ENCODE peak calls at places on chromosomes 4 and X, in eight cellular contexts. O is H7; Q is HT-29; C is pancreas; A is AG08395; B is T-helper 2 cell; H is activated CD8-positive, alpha-beta T cell treated with anti-CD3 and anti-CD28 coated beads for 36 hours; W is germinal center. V is an unnamed sample.

GRCh38 chrX:150887906-150888465 is 10.5 kb downstream of the CD99L2 start:
- DNase-seq in O (no peak), Q (no peak), C (no peak), A (no peak), B (no peak), H (no peak), W (no peak), V (no peak)

GRCh38 chr4:57013529-57014120 is 34.9 kb downstream of the POLR2B start:
- DNase-seq in O (no peak), Q (no peak), C (no peak), A (no peak), B (no peak), H (no peak), W (no peak), V (no peak)

GRCh38 chr4:128565565-128566186 is 243.8 kb upstream of the JADE1 start:
- DNase-seq in O (peak), Q (peak), C (peak), A (peak), B (no peak), H (peak), W (no peak), V (peak)

GRCh38 chr4:173527103-173527876 is 2.7 kb downstream of the HAND2 start:
- DNase-seq in O (peak), Q (no peak), C (no peak), A (peak), B (no peak), H (no peak), W (no peak), V (no peak)

GRCh38 chr4:40152642-40153041 is 44.2 kb upstream of the RHOH start:
- DNase-seq in O (no peak), Q (no peak), C (no peak), A (no peak), B (no peak), H (peak), W (no peak), V (no peak)

GRCh38 chr4:41167191-41167590 is 47.2 kb downstream of the APBB2 start:
- DNase-seq in O (no peak), Q (no peak), C (no peak), A (no peak), B (no peak), H (no peak), W (no peak), V (no peak)

GRCh38 chr4:83389037-83389755 is 54.5 kb upstream of the HPSE start:
- DNase-seq in O (no peak), Q (no peak), C (peak), A (no peak), B (no peak), H (no peak), W (no peak), V (no peak)

GRCh38 chr4:119731146-119731742 is 102.6 kb upstream of the PDE5A start:
- DNase-seq in O (no peak), Q (no peak), C (no peak), A (no peak), B (no peak), H (no peak), W (no peak), V (no peak)

GRCh38 chr4:105551968-105552746 is at the start of gene ARHGEF38:
- DNase-seq in O (no peak), Q (peak), C (peak), A (no peak), B (no peak), H (no peak), W (no peak), V (no peak)

GRCh38 chrX:9249452-9249851 is 215.4 kb upstream of the TBL1X start:
- DNase-seq in O (no peak), Q (no peak), C (no peak), A (no peak), B (no peak), H (no peak), W (no peak), V (no peak)

GRCh38 chr4:109472343-109472761 is 38.7 kb downstream of the SEC24B start:
- DNase-seq in O (no peak), Q (peak), C (no peak), A (peak), B (no peak), H (no peak), W (no peak), V (no peak)

GRCh38 chr4:53551963-53552362 is 39.3 kb downstream of the LNX1 start:
- DNase-seq in O (no peak), Q (no peak), C (no peak), A (peak), B (no peak), H (no peak), W (no peak), V (no peak)

GRCh38 chr4:111650553-111651183 is 494.6 kb upstream of the FAM241A start:
- DNase-seq in O (peak), Q (no peak), C (no peak), A (no peak), B (no peak), H (no peak), W (no peak), V (no peak)

GRCh38 chrX:17030092-17030491 is 83.6 kb downstream of the REPS2 start:
- DNase-seq in O (no peak), Q (no peak), C (no peak), A (no peak), B (no peak), H (no peak), W (no peak), V (no peak)

GRCh38 chr4:13329963-13330362 is 154.2 kb downstream of the RAB28 start:
- DNase-seq in O (no peak), Q (no peak), C (no peak), A (no peak), B (no peak), H (no peak), W (no peak), V (no peak)